ENCODE peak calls at places on chromosome 6, in ten cellular contexts. S, N, E, C, Y, K, R, J, H and A are unnamed samples.

GRCh38 chr6:135217663-135218062 is 36.6 kb downstream of the MYB start:
- DNase-seq in S (no peak), N (no peak), E (no peak), C (no peak), Y (no peak), K (no peak), R (no peak), J (no peak), H (no peak), A (no peak)

GRCh38 chr6:30556714-30556963 is 350 bp upstream of the GNL1 start:
- DNase-seq in S (no peak), N (no peak), E (no peak), C (peak; percentile 97), Y (peak; percentile 89), K (peak; percentile 81), R (no peak), J (peak; percentile 85), H (peak; percentile 85), A (no peak)

GRCh38 chr6:169886631-169887227 is 135.3 kb downstream of the ERMARD start:
- DNase-seq in S (no peak), N (no peak), E (no peak), C (no peak), Y (no peak), K (no peak), R (no peak), J (no peak), H (no peak), A (no peak)

GRCh38 chr6:32885698-32886286 is 31.8 kb downstream of the PSMB9 start:
- DNase-seq in S (peak; percentile 80), N (no peak), E (no peak), C (peak; percentile 86), Y (no peak), K (no peak), R (no peak), J (no peak), H (no peak), A (no peak)

GRCh38 chr6:163392533-163392932 is 22.0 kb upstream of the QKI start:
- DNase-seq in S (peak; percentile 41), N (no peak), E (peak; percentile 63), C (peak; percentile 9), Y (peak; percentile 51), K (no peak), R (no peak), J (no peak), H (no peak), A (no peak)

GRCh38 chr6:98931710-98932109 is 16.0 kb downstream of the FBXL4 start:
- DNase-seq in S (no peak), N (no peak), E (no peak), C (no peak), Y (no peak), K (peak; percentile 30), R (no peak), J (peak; percentile 20), H (no peak), A (no peak)

GRCh38 chr6:88238065-88238464 is 71.9 kb upstream of the CNR1 start:
- DNase-seq in S (no peak), N (no peak), E (peak; percentile 12), C (peak; percentile 75), Y (no peak), K (no peak), R (no peak), J (no peak), H (peak; percentile 51), A (no peak)

GRCh38 chr6:97113170-97113569 is 169.8 kb downstream of the MMS22L start:
- DNase-seq in S (no peak), N (no peak), E (no peak), C (no peak), Y (no peak), K (no peak), R (no peak), J (no peak), H (no peak), A (no peak)

GRCh38 chr6:136085370-136086115 is 164.6 kb downstream of the MTFR2 start:
- DNase-seq in S (peak; percentile 69), N (no peak), E (no peak), C (no peak), Y (no peak), K (no peak), R (no peak), J (no peak), H (no peak), A (no peak)

GRCh38 chr6:163539101-163539762 is 124.7 kb downstream of the QKI start:
- DNase-seq in S (no peak), N (no peak), E (no peak), C (no peak), Y (no peak), K (no peak), R (no peak), J (no peak), H (no peak), A (no peak)

GRCh38 chr6:89430563-89430962 is 2.4 kb upstream of the ANKRD6 start:
- DNase-seq in S (peak; percentile 37), N (no peak), E (no peak), C (no peak), Y (no peak), K (no peak), R (no peak), J (no peak), H (no peak), A (no peak)

GRCh38 chr6:89081129-89081422 is 525 bp downstream of the PNRC1 start:
- DNase-seq in S (no peak), N (no peak), E (no peak), C (no peak), Y (peak; percentile 28), K (no peak), R (no peak), J (no peak), H (no peak), A (no peak)

GRCh38 chr6:36376183-36376582 is 11.3 kb downstream of the ETV7 start:
- DNase-seq in S (no peak), N (no peak), E (no peak), C (no peak), Y (no peak), K (no peak), R (no peak), J (no peak), H (no peak), A (no peak)

GRCh38 chr6:111423960-111424846 is 58.8 kb downstream of the REV3L start:
- DNase-seq in S (peak; percentile 80), N (no peak), E (peak; percentile 31), C (no peak), Y (peak; percentile 1), K (no peak), R (no peak), J (peak; percentile 36), H (no peak), A (no peak)

GRCh38 chr6:75266716-75267291 is 17.8 kb downstream of the TMEM30A start:
- DNase-seq in S (peak; percentile 65), N (no peak), E (no peak), C (peak; percentile 57), Y (no peak), K (no peak), R (no peak), J (no peak), H (no peak), A (no peak)

GRCh38 chr6:152124432-152125074 is 317.1 kb downstream of the ESR1 start:
- DNase-seq in S (peak; percentile 76), N (no peak), E (peak; percentile 49), C (peak; percentile 56), Y (no peak), K (no peak), R (peak; percentile 45), J (no peak), H (no peak), A (no peak)
- TF ChIP-seq CTCF in S (peak; percentile 76), N (peak; percentile 88), E (peak; percentile 71), C (peak; percentile 55), Y (peak; percentile 94), K (peak; percentile 79), R (peak; percentile 85), J (peak; percentile 75), H (peak; percentile 33), A (peak; percentile 92)

DNA sequence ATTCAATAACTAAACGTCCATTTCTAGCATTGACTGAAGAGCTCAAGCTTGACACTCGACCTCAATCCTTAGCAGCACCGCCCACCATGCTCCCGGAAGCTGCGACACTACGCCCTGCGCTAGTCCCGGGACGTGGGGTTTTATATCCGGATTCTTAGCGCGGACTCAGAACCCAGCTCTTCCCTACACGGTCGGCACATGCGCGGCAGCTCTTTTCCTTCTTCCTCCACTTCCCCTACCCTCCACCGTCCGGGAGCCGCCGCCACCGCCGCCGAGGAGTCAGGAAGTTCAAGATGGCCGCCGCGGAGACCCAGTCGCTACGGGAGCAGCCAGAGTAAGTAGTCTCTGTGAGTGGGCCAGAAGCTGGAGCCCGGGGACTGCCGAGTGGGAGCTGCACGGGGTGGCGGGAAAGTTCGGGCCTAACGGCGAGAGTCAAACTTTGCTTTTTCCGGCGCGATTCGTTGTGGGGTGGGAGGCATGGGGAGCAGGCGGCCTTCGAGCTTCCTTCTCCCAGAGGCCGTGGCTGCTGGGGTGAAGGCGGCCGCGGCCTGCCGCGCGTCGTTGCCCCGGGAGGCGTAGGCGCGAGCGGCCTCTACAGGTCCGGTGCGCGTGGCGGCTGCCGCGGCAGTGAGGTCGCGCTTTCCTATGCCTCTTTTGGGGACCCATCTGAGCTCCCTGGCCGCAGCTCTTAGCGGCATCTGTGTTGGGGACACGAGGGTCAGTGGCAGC is 57.6 kb downstream of the FAM217A start:
- DNase-seq in S (peak; percentile 98), N (peak; percentile 96), E (peak; percentile 95), C (peak; percentile 96), Y (peak; percentile 89), K (peak; percentile 93), R (peak; percentile 91), J (peak; percentile 95), H (peak; percentile 90), A (peak; percentile 98)
- TF ChIP-seq CTCF in S (peak; percentile 39), N (peak; percentile 45), E (peak; percentile 38), C (peak; percentile 49), Y (no peak), K (no peak), R (peak; percentile 33), J (no peak), H (no peak), A (peak; percentile 72)

DNA sequence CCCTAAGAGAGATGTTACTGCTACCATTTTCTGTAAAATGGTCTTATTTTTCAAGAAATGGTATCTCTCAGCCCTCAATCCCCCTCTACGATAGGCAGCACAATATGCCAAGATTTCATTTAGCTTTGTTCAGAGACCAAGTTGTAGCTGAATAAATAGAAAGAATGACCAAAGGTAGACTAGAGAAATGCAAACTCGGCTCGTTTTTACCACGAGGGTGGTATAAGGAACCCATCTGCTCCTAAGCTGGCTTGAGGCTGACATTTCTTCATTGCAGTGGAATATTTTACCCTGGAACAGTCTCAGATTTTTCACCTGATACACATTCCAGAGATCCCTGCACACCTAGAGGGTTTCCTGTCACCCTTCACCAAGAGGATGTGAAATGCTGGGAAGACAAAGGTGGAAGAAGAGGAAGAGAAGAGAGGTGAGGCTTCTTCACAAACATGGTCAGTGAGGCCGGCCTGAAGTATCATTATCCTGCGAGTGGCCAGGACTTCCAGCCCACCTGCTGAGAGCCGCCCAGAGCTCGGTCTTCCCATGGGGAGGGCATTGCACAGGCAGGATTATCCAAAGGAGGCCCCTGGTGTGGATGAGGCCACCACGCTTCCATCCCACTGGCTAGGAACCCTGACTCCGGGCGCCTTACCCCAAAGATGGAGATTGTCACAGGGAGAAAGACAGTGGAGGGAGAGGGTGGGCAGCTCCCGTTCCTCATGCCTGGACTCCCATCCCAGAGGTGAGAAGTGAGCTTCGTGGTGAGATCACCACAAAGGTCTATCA is 57.1 kb upstream of the AFDN start:
- DNase-seq in S (no peak), N (no peak), E (no peak), C (no peak), Y (no peak), K (no peak), R (no peak), J (no peak), H (no peak), A (no peak)
- TF ChIP-seq CTCF in S (no peak), N (no peak), E (no peak), C (no peak), Y (no peak), K (no peak), R (no peak), J (no peak), H (no peak), A (no peak)

GRCh38 chr6:11675610-11676009 is 103.0 kb downstream of the ADTRP start:
- DNase-seq in S (no peak), N (no peak), E (no peak), C (peak; percentile 44), Y (no peak), K (no peak), R (no peak), J (no peak), H (no peak), A (no peak)
- TF ChIP-seq CTCF in S (peak; percentile 33), N (peak; percentile 17), E (no peak), C (peak; percentile 22), Y (peak; percentile 48), K (no peak), R (peak; percentile 7), J (peak; percentile 31), H (no peak), A (peak; percentile 56)